ENCODE peak calls at places on chromosomes 5 and 9, in four cellular contexts. One of them, this sample, is unnamed.

GRCh38 chr5:173089581-173089980 is 33.4 kb downstream of the CREBRF start:
- DNase-seq in HFF-Myc: no peak
- DNase-seq in heart left ventricle: no peak
- DNase-seq in MM.1S: no peak
- DNase-seq in this sample: no peak

GRCh38 chr9:68949271-68950000 is 64.5 kb downstream of the PRKACG start:
- DNase-seq in HFF-Myc: no peak
- DNase-seq in heart left ventricle: no peak
- DNase-seq in MM.1S: peak; percentile 79
- DNase-seq in this sample: no peak

GRCh38 chr9:87405677-87406544 is 91.8 kb upstream of the DAPK1 start:
- DNase-seq in HFF-Myc: no peak
- DNase-seq in heart left ventricle: no peak
- DNase-seq in MM.1S: no peak
- DNase-seq in this sample: no peak

GRCh38 chr5:41841325-41841724 is 28.9 kb downstream of the OXCT1 start:
- DNase-seq in HFF-Myc: no peak
- DNase-seq in heart left ventricle: no peak
- DNase-seq in MM.1S: no peak
- DNase-seq in this sample: no peak

GRCh38 chr9:98536542-98537173 is 172.1 kb downstream of the GABBR2 start:
- DNase-seq in HFF-Myc: no peak
- DNase-seq in heart left ventricle: no peak
- DNase-seq in MM.1S: no peak
- DNase-seq in this sample: peak; percentile 59

GRCh38 chr5:126339215-126339805 is 83.9 kb upstream of the GRAMD2B start:
- DNase-seq in HFF-Myc: peak; percentile 65
- DNase-seq in heart left ventricle: peak; percentile 40
- DNase-seq in MM.1S: peak; percentile 81
- DNase-seq in this sample: peak; percentile 43

GRCh38 chr5:74173260-74173659 is 467.3 kb downstream of the ENC1 start:
- DNase-seq in HFF-Myc: no peak
- DNase-seq in heart left ventricle: no peak
- DNase-seq in MM.1S: no peak
- DNase-seq in this sample: no peak

GRCh38 chr9:112848316-112849151 is 42.1 kb downstream of the SLC46A2 start:
- DNase-seq in HFF-Myc: no peak
- DNase-seq in heart left ventricle: no peak
- DNase-seq in MM.1S: no peak
- DNase-seq in this sample: no peak

GRCh38 chr5:154712518-154713437 is 42.4 kb upstream of the LARP1 start:
- DNase-seq in HFF-Myc: no peak
- DNase-seq in heart left ventricle: no peak
- DNase-seq in MM.1S: no peak
- DNase-seq in this sample: no peak

GRCh38 chr9:84701801-84702200 is 32.3 kb downstream of the NTRK2 start:
- DNase-seq in HFF-Myc: no peak
- DNase-seq in heart left ventricle: no peak
- DNase-seq in MM.1S: peak; percentile 37
- DNase-seq in this sample: peak; percentile 55

GRCh38 chr5:127634007-127634406 is 14.9 kb upstream of the CTXN3 start:
- DNase-seq in HFF-Myc: no peak
- DNase-seq in heart left ventricle: no peak
- DNase-seq in MM.1S: no peak
- DNase-seq in this sample: no peak

GRCh38 chr5:16784843-16785791 is 151.0 kb downstream of the MYO10 start:
- DNase-seq in HFF-Myc: no peak
- DNase-seq in heart left ventricle: no peak
- DNase-seq in MM.1S: no peak
- DNase-seq in this sample: peak; percentile 28

GRCh38 chr5:181152406-181152805 is 5.0 kb downstream of the OR2V2 start:
- DNase-seq in HFF-Myc: no peak
- DNase-seq in heart left ventricle: no peak
- DNase-seq in MM.1S: no peak
- DNase-seq in this sample: no peak
- TF ChIP-seq CTCF in HFF-Myc: no peak
- TF ChIP-seq CTCF in heart left ventricle: no peak
- TF ChIP-seq CTCF in MM.1S: no peak
- TF ChIP-seq CTCF in this sample: no peak

DNA sequence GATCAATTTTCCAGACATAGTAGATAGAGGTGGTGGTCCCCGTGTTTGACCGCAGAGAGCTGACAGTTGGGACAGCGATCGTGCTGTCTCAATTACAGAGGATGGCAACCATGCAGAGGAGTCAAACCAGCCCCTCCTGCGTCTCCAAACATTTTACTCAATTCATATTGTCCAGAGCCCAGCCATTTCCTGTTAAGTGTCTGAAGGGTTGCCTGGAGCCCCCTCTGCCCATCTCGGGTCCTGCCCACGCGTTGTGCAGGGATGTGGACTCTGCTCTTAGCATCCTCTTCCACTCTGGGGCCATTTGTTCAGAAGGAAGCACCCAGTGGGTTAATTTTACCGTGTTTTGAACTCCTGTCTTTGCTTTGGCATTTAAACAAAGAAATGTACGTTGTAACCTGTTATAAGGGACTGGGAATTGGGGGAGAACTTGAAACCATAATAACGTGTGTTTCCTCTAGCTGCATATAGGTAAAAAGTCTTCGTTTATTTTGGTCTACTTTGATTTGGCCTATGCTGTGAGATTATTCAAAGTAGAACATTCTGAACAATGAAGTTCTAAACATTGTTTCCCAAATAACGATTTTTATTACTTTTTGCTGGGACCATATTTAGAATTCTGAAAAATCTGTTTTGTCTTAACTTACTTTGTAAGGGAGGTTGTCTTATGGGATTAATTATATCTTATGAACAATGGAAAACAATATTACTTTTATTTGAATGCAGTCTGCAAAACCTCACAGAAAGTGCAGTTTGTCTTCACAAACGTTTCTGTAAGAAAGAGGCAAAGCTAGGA is 901 bp downstream of the EGFLAM start:
- DNase-seq in HFF-Myc: no peak
- DNase-seq in heart left ventricle: no peak
- DNase-seq in MM.1S: no peak
- DNase-seq in this sample: no peak
- TF ChIP-seq CTCF in HFF-Myc: no peak
- TF ChIP-seq CTCF in heart left ventricle: no peak
- TF ChIP-seq CTCF in MM.1S: no peak
- TF ChIP-seq CTCF in this sample: no peak

GRCh38 chr5:176405656-176406435 is 10.5 kb downstream of the CLTB start:
- DNase-seq in HFF-Myc: no peak
- DNase-seq in heart left ventricle: no peak
- DNase-seq in MM.1S: no peak
- DNase-seq in this sample: no peak
- TF ChIP-seq CTCF in HFF-Myc: no peak
- TF ChIP-seq CTCF in heart left ventricle: no peak
- TF ChIP-seq CTCF in MM.1S: peak; percentile 4
- TF ChIP-seq CTCF in this sample: no peak

DNA sequence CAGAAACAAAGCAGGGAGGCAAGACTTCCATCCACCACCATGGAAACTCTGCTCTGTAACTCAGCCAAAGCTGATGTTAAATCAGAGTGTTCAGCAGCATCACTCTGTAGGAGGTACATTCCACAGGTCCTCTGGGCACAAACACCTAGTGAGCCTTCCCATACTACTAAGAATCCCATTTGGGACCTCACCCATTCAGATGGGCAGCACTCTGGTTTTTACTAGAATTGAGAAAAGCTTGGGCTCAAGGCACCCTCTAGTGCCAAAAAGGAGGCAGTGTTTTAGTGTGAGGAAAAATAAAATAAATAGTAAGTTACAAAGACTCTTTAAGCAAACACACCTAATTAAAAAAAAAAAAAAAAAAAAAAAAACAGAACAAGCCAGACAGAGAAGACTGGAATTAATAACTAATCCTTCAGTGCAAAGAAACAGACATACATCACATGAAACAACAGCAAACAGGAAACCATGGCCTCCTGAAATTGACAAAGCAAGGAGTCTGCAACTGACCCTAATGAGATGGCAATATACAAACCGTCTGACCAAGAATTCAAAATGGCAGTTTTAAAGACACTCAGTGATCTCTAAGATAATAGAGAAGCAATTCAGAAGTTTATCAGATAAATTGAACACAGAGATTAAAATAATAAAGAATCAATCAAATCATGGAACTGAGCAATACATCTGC is 159.5 kb downstream of the GNA14 start:
- DNase-seq in HFF-Myc: no peak
- DNase-seq in heart left ventricle: no peak
- DNase-seq in MM.1S: peak; percentile 11
- DNase-seq in this sample: no peak
- TF ChIP-seq CTCF in HFF-Myc: peak; percentile 62
- TF ChIP-seq CTCF in heart left ventricle: no peak
- TF ChIP-seq CTCF in MM.1S: peak; percentile 27
- TF ChIP-seq CTCF in this sample: peak; percentile 23

GRCh38 chr5:148949871-148950863 is 112.7 kb downstream of the SH3TC2 start:
- DNase-seq in HFF-Myc: no peak
- DNase-seq in heart left ventricle: peak; percentile 14
- DNase-seq in MM.1S: no peak
- DNase-seq in this sample: no peak

GRCh38 chr5:148956632-148957385 is 106.1 kb downstream of the SH3TC2 start:
- DNase-seq in HFF-Myc: no peak
- DNase-seq in heart left ventricle: no peak
- DNase-seq in MM.1S: peak; percentile 43
- DNase-seq in this sample: no peak

GRCh38 chr5:148952097-148952828 is 110.6 kb downstream of the SH3TC2 start:
- DNase-seq in HFF-Myc: no peak
- DNase-seq in heart left ventricle: no peak
- DNase-seq in MM.1S: no peak
- DNase-seq in this sample: no peak

GRCh38 chr5:148950892-148951291 is 112.0 kb downstream of the SH3TC2 start:
- DNase-seq in HFF-Myc: no peak
- DNase-seq in heart left ventricle: no peak
- DNase-seq in MM.1S: no peak
- DNase-seq in this sample: no peak

DNA sequence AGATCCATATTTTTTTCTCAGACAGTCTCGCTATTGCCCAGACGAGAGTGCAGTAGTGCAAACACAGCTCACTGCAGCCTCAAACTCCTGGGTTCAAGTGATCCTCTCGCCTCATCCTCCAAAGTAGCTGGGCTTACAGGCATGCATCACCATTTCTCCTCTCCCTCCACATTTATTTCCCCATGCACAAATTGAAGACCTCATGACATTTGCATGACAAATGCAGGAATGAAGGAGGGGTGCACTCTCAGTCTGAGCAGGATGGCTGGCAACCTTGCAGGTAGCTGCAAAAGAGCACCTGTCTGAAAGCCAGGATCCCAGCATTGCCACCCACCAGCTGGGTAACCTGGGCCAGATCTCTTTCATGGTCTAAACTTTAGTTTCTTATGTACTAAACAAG is 111.2 kb downstream of the SH3TC2 start:
- DNase-seq in HFF-Myc: no peak
- DNase-seq in heart left ventricle: no peak
- DNase-seq in MM.1S: no peak
- DNase-seq in this sample: no peak
- TF ChIP-seq CTCF in HFF-Myc: no peak
- TF ChIP-seq CTCF in heart left ventricle: no peak
- TF ChIP-seq CTCF in MM.1S: no peak
- TF ChIP-seq CTCF in this sample: no peak

DNA sequence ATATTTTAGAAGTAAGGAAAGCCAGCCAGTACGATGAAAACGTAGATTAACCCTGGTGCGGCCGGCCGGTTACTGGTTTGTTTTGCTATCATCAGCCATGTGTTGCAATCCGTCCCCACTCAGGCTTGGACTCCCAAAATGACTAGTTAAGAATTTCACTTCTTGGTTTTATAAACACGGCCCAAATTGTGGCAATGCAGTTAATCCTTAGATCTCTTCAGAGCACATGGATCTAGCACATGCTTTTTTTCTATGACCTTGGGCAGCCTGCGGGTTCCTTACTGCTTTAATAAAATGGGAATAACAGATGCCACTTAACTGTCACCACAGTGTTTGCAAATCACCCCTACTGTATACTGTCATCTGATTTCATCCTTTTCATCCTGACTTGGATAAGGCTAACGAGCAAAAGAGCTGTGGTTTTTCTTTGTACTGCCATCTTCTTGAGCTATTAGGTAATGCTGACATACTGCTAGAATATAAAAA is 1.5 kb downstream of the NDFIP1 start:
- DNase-seq in HFF-Myc: no peak
- DNase-seq in heart left ventricle: no peak
- DNase-seq in MM.1S: no peak
- DNase-seq in this sample: peak; percentile 36
- TF ChIP-seq CTCF in HFF-Myc: no peak
- TF ChIP-seq CTCF in heart left ventricle: peak; percentile 32
- TF ChIP-seq CTCF in MM.1S: peak; percentile 26
- TF ChIP-seq CTCF in this sample: no peak

GRCh38 chr9:77865385-77865784 is 166.2 kb downstream of the GNAQ start:
- DNase-seq in HFF-Myc: no peak
- DNase-seq in heart left ventricle: no peak
- DNase-seq in MM.1S: no peak
- DNase-seq in this sample: no peak

GRCh38 chr9:77866882-77867281 is 164.7 kb downstream of the GNAQ start:
- DNase-seq in HFF-Myc: no peak
- DNase-seq in heart left ventricle: no peak
- DNase-seq in MM.1S: no peak
- DNase-seq in this sample: no peak

DNA sequence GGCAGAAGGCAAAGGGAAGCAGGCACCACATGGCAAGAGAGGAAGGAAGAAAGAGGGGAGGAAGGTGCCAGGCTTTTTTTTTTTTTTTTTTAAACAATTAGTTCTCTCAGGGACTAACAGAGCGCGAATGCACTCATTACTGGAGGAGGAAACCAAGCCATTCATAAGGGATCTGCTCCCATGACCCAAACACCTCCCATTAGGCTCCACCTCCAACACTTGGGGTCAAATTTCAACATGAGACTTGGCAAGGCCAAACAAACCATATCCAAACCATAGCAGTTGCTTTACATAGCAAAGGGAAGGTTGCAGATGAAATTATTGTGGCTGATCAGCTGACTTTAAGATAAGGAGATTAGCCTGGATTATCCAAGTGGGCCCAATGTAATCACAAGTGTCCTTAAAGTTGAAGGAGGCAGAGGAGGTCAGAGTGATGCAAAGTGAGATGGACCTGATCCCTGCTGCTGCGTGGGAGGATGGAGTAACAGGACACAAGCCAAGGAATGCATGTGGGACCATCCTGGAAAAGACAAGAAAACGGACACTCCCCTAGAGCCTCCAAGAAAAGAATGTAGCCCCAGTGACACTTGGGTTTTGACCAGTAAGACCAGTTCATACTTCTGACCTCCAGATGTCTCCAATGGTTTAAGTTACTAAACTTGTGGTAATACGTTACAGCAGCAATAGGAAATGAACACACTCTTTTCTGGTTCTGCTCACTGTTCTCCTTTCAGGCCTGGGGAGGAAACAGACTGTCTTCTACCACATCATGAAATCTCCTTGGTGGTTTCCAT is 167.3 kb downstream of the GNAQ start:
- DNase-seq in HFF-Myc: no peak
- DNase-seq in heart left ventricle: no peak
- DNase-seq in MM.1S: no peak
- DNase-seq in this sample: peak; percentile 12
- TF ChIP-seq CTCF in HFF-Myc: no peak
- TF ChIP-seq CTCF in heart left ventricle: no peak
- TF ChIP-seq CTCF in MM.1S: no peak
- TF ChIP-seq CTCF in this sample: peak; percentile 9

This sample was measured in GM10248.